ENCODE peak calls at places on chromosomes 1 and 21, in eight cellular contexts. Y is A549; A is CD8-positive, alpha-beta T cell; X is aorta; T is cardiac fibroblast; J is fibroblast of villous mesenchyme; O is mucosa of descending colon; B is BJ. E is an unnamed sample.

GRCh38 chr21:40049031-40049958 is 182.1 kb downstream of the PCP4 start:
- DNase-seq in Y (no peak), A (no peak), X (peak), T (no peak), J (no peak), O (no peak), B (no peak), E (no peak)

GRCh38 chr21:33383056-33383888 is 19.9 kb upstream of the IFNGR2 start:
- DNase-seq in Y (no peak), A (peak), X (peak), T (peak), J (peak), O (peak), B (no peak), E (peak)

GRCh38 chr1:225896937-225897549 is 8.1 kb upstream of the LEFTY1 start:
- DNase-seq in Y (peak), A (peak), X (no peak), T (no peak), J (no peak), O (peak), B (no peak), E (no peak)

GRCh38 chr1:150486966-150487762 is at the start of gene TARS2:
- DNase-seq in Y (peak), A (peak), X (peak), T (peak), J (peak), O (peak), B (peak), E (peak)

GRCh38 chr21:34693192-34693810 is 24.5 kb downstream of the CLIC6 start:
- DNase-seq in Y (peak), A (peak), X (no peak), T (peak), J (peak), O (no peak), B (no peak), E (peak)

GRCh38 chr1:52920791-52921291 is 699 bp downstream of the ECHDC2 start:
- DNase-seq in Y (no peak), A (no peak), X (no peak), T (peak), J (peak), O (no peak), B (no peak), E (peak)

GRCh38 chr1:23509896-23510295 is 21.1 kb downstream of the E2F2 start:
- DNase-seq in Y (no peak), A (no peak), X (no peak), T (no peak), J (no peak), O (no peak), B (no peak), E (no peak)

GRCh38 chr1:231729541-231729940 is 103.0 kb downstream of the DISC1 start:
- DNase-seq in Y (no peak), A (no peak), X (no peak), T (peak), J (no peak), O (no peak), B (no peak), E (no peak)

GRCh38 chr1:26831546-26832248 is 5.2 kb downstream of the ZDHHC18 start:
- DNase-seq in Y (no peak), A (no peak), X (no peak), T (peak), J (peak), O (no peak), B (no peak), E (no peak)

GRCh38 chr1:41514381-41514780 is 29.9 kb upstream of the EDN2 start:
- DNase-seq in Y (no peak), A (no peak), X (no peak), T (no peak), J (no peak), O (peak), B (no peak), E (no peak)

GRCh38 chr1:41515778-41516167 is 31.3 kb upstream of the EDN2 start:
- DNase-seq in Y (no peak), A (no peak), X (no peak), T (no peak), J (no peak), O (no peak), B (no peak), E (no peak)

GRCh38 chr1:41515131-41515678 is 30.7 kb upstream of the EDN2 start:
- DNase-seq in Y (no peak), A (no peak), X (no peak), T (no peak), J (no peak), O (no peak), B (no peak), E (no peak)

GRCh38 chr1:41517039-41517438 is 32.6 kb upstream of the EDN2 start:
- DNase-seq in Y (no peak), A (no peak), X (no peak), T (no peak), J (no peak), O (no peak), B (no peak), E (no peak)

GRCh38 chr1:41516168-41516961 is 31.9 kb upstream of the EDN2 start:
- DNase-seq in Y (peak), A (peak), X (peak), T (peak), J (peak), O (peak), B (no peak), E (peak)
- H3K4me3 ChIP-seq in Y (peak), A (no peak), X (no peak), T (peak), J (peak), O (no peak), B (peak), E (peak)

DNA sequence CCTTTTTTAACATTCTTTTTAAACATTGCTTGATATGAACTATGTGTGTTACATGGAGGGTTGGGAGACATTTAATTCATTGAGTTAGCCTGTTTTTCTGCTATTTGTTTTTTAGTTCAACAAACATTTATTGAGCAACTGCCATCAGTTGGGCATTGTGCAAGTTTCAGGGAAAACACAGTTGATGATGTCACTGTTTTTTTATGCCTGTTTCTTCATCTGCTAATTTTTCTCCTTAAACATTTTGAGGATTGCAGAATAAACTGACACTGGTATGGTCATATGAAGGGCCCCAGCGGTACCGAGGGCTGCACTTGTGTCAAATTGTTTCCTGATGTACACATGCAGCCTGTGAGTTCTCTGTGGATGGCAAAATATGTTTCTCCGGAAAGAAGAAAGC is 253.0 kb downstream of the FGGY start:
- DNase-seq in Y (no peak), A (no peak), X (peak), T (peak), J (peak), O (no peak), B (peak), E (no peak)
- H3K4me3 ChIP-seq in Y (no peak), A (no peak), X (no peak), T (no peak), J (no peak), O (no peak), B (no peak), E (no peak)

GRCh38 chr1:57620589-57620988 is 196.7 kb upstream of the DAB1 start:
- DNase-seq in Y (no peak), A (no peak), X (no peak), T (no peak), J (no peak), O (no peak), B (no peak), E (no peak)

GRCh38 chr1:57623791-57624538 is 200.1 kb upstream of the DAB1 start:
- DNase-seq in Y (no peak), A (no peak), X (no peak), T (no peak), J (no peak), O (no peak), B (no peak), E (no peak)

GRCh38 chr1:57621776-57622175 is 197.9 kb upstream of the DAB1 start:
- DNase-seq in Y (no peak), A (no peak), X (no peak), T (no peak), J (no peak), O (no peak), B (no peak), E (no peak)

GRCh38 chr1:57623039-57623790 is 199.4 kb upstream of the DAB1 start:
- DNase-seq in Y (no peak), A (no peak), X (no peak), T (peak), J (no peak), O (no peak), B (no peak), E (peak)
- H3K4me3 ChIP-seq in Y (no peak), A (no peak), X (no peak), T (no peak), J (no peak), O (no peak), B (no peak), E (no peak)

DNA sequence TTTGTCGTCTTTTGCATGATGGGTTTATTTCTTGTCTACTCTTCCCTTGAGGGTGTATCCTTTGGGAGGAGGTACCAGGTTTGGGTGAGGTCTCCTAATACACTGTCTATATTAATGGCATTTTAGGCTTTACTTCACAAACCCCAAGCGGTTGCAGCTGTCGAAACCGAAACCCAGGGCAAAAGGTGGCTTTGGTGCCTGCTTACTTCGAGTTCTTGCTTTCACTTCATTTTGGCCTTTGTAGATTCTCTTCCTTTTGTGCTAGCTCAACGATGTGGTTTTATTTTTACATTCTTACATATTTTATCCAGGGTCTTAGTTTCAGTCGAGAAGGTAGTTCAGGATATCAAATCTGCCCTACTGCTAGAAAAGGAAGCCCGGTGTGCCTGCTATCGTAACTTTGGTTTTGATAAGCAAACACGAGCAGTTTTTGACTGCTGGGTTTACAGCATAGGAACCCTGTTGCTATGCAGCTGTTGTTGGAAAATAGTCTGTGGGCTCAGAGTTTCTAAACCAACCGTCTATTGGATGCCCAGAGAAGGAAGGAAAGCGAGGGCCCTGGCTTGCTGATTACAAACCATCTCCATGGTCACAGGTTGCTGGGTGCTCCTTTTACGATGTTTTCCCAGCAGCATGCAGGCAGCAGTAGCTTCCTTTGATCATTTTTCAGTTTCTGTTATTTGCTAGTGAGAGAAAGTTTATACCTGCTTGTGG is 9.8 kb upstream of the TSPAN2 start:
- DNase-seq in Y (no peak), A (peak), X (peak), T (peak), J (peak), O (no peak), B (no peak), E (no peak)
- H3K4me3 ChIP-seq in Y (no peak), A (peak), X (no peak), T (no peak), J (peak), O (no peak), B (no peak), E (peak)

GRCh38 chr1:19076841-19077616 is 120.6 kb upstream of the IFFO2 start:
- DNase-seq in Y (no peak), A (no peak), X (no peak), T (no peak), J (no peak), O (no peak), B (no peak), E (peak)
- H3K4me3 ChIP-seq in Y (no peak), A (no peak), X (no peak), T (no peak), J (no peak), O (no peak), B (no peak), E (no peak)

DNA sequence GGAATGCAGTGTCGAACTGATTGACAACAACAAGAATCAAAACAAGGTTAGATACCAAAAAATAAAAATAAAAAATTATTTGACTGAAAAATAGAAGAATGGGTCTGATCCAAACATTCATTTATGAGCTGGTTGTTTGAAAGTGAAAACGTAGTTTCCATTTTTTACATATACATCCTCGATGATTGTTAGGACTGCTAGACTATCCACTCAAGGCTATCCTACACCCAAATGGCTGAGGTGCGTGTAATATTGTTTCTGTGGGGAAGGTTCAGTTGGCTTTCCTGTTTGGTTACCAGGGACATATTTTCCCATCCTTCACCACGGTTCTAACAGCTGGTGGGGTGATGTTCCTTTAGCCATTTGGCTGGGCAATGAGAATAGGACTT is 66.2 kb downstream of the MAP3K7CL start:
- DNase-seq in Y (no peak), A (no peak), X (no peak), T (no peak), J (no peak), O (no peak), B (no peak), E (no peak)
- H3K4me3 ChIP-seq in Y (peak), A (no peak), X (peak), T (no peak), J (no peak), O (no peak), B (no peak), E (no peak)

E was measured in heart left ventricle.